ENCODE peak calls at places on chromosomes 16 and 17, in six cellular contexts. V is bronchial epithelial cell, O is T-cell, I is ELF-1, X is ecto neural progenitor cell, T is Daoy. H is an unnamed sample.
A peak's percentile ranks its signal among the peaks of the same experiment; 100 is the strongest.

GRCh38 chr17:29331330-29331729 is 37.4 kb upstream of the NUFIP2 start:
- DNase-seq in V (no peak), O (no peak), I (no peak), X (no peak), T (no peak), H (no peak)

GRCh38 chr16:56551796-56552738 is 12.8 kb upstream of the MT4 start:
- DNase-seq in V (no peak), O (no peak), I (no peak), X (no peak), T (no peak), H (no peak)

GRCh38 chr17:30378191-30378796 is 433 bp upstream of the CPD start:
- DNase-seq in V (no peak), O (peak; percentile 45), I (no peak), X (no peak), T (no peak), H (peak; percentile 23)

GRCh38 chr17:62870581-62870964 is 62.5 kb upstream of the MARCHF10 start:
- DNase-seq in V (no peak), O (no peak), I (no peak), X (no peak), T (no peak), H (no peak)

GRCh38 chr17:64264891-64265290 is 1.8 kb upstream of the TEX2 start:
- DNase-seq in V (no peak), O (no peak), I (no peak), X (no peak), T (no peak), H (no peak)

GRCh38 chr17:81813371-81813684 is 9.4 kb downstream of the GCGR start:
- DNase-seq in V (no peak), O (no peak), I (no peak), X (no peak), T (no peak), H (no peak)

GRCh38 chr16:19295393-19295792 is 9.9 kb downstream of the CLEC19A start:
- DNase-seq in V (no peak), O (no peak), I (no peak), X (no peak), T (no peak), H (no peak)

GRCh38 chr17:12429125-12429524 is 236.6 kb upstream of the MYOCD start:
- DNase-seq in V (no peak), O (no peak), I (no peak), X (no peak), T (no peak), H (no peak)

GRCh38 chr16:29675811-29676643 is 3.0 kb upstream of the QPRT start:
- DNase-seq in V (peak; percentile 12), O (no peak), I (peak; percentile 75), X (no peak), T (peak; percentile 21), H (peak; percentile 30)